ENCODE peak calls at places on chromosomes 4 and X, in six cellular contexts. T, L, S, R, H and P are unnamed samples.

GRCh38 chr4:141047228-141047884 is 85.9 kb downstream of the RNF150 start:
- DNase-seq in T (peak; percentile 67), L (peak; percentile 82), S (no peak), R (no peak), H (no peak), P (no peak)

GRCh38 chr4:177484613-177485021 is 42.4 kb upstream of the AGA start:
- DNase-seq in T (peak; percentile 94), L (peak; percentile 84), S (no peak), R (peak; percentile 95), H (no peak), P (no peak)

GRCh38 chr4:77308843-77309242 is 151.8 kb downstream of the CCNG2 start:
- DNase-seq in T (peak; percentile 44), L (peak; percentile 18), S (no peak), R (peak; percentile 38), H (no peak), P (no peak)

GRCh38 chr4:44434247-44434646 is 14.4 kb downstream of the KCTD8 start:
- DNase-seq in T (no peak), L (no peak), S (no peak), R (no peak), H (no peak), P (no peak)

GRCh38 chr4:16140520-16141249 is 56.9 kb upstream of the PROM1 start:
- DNase-seq in T (peak; percentile 93), L (peak; percentile 55), S (no peak), R (peak; percentile 95), H (peak; percentile 84), P (no peak)

GRCh38 chr4:39526810-39527295 is 386 bp downstream of the UGDH start:
- DNase-seq in T (no peak), L (no peak), S (no peak), R (no peak), H (no peak), P (no peak)

GRCh38 chr4:4921077-4921476 is 61.6 kb downstream of the MSX1 start:
- DNase-seq in T (no peak), L (no peak), S (no peak), R (no peak), H (no peak), P (no peak)

GRCh38 chr4:127634181-127634580 is 1.4 kb downstream of the INTU start:
- DNase-seq in T (peak; percentile 75), L (peak; percentile 28), S (no peak), R (no peak), H (no peak), P (no peak)

GRCh38 chrX:103847174-103847870 is 15.3 kb upstream of the RAB9B start:
- DNase-seq in T (peak; percentile 44), L (no peak), S (no peak), R (peak; percentile 84), H (no peak), P (no peak)

GRCh38 chr4:153045111-153045982 is 109.2 kb downstream of the FHDC1 start:
- DNase-seq in T (no peak), L (no peak), S (no peak), R (peak; percentile 65), H (no peak), P (no peak)

GRCh38 chr4:163484906-163485305 is 9.6 kb upstream of the TMA16 start:
- DNase-seq in T (peak; percentile 40), L (peak; percentile 14), S (no peak), R (peak; percentile 8), H (peak; percentile 39), P (peak; percentile 36)

GRCh38 chrX:104342065-104342464 is 87.3 kb upstream of the ESX1 start:
- DNase-seq in T (no peak), L (no peak), S (no peak), R (no peak), H (no peak), P (no peak)

GRCh38 chr4:87038837-87039715 is 104.3 kb downstream of the AFF1 start:
- DNase-seq in T (peak; percentile 92), L (peak; percentile 50), S (no peak), R (peak; percentile 89), H (peak; percentile 43), P (no peak)

GRCh38 chr4:98468744-98469143 is 189.7 kb downstream of the TSPAN5 start:
- DNase-seq in T (peak; percentile 63), L (no peak), S (no peak), R (no peak), H (no peak), P (no peak)

GRCh38 chr4:151013944-151014343 is 1.1 kb downstream of the LRBA start:
- DNase-seq in T (no peak), L (no peak), S (no peak), R (no peak), H (no peak), P (no peak)

GRCh38 chr4:139223682-139224317 is 46.8 kb upstream of the ELF2 start:
- DNase-seq in T (peak; percentile 52), L (peak; percentile 77), S (peak; percentile 68), R (peak; percentile 77), H (no peak), P (no peak)

GRCh38 chr4:43047044-43047443 is 154.5 kb downstream of the GRXCR1 start:
- DNase-seq in T (no peak), L (no peak), S (no peak), R (no peak), H (no peak), P (no peak)

GRCh38 chrX:41482153-41482850 is 35.2 kb downstream of the NYX start:
- DNase-seq in T (peak; percentile 17), L (no peak), S (no peak), R (no peak), H (no peak), P (no peak)

GRCh38 chrX:41480508-41481260 is 33.5 kb downstream of the NYX start:
- DNase-seq in T (no peak), L (no peak), S (no peak), R (no peak), H (no peak), P (no peak)

GRCh38 chrX:41478397-41478911 is 31.3 kb downstream of the NYX start:
- DNase-seq in T (no peak), L (no peak), S (no peak), R (no peak), H (no peak), P (no peak)

GRCh38 chrX:41475611-41476241 is 28.6 kb downstream of the NYX start:
- DNase-seq in T (no peak), L (no peak), S (no peak), R (no peak), H (no peak), P (no peak)

GRCh38 chrX:41481264-41482109 is 34.3 kb downstream of the NYX start:
- DNase-seq in T (peak; percentile 4), L (no peak), S (no peak), R (no peak), H (no peak), P (no peak)
- TF ChIP-seq CTCF in T (peak; percentile 45), L (peak; percentile 31), S (no peak), R (peak; percentile 64), H (no peak), P (no peak)

GRCh38 chr4:37976513-37976912 is 16.3 kb downstream of the PTTG2 start:
- DNase-seq in T (peak; percentile 5), L (no peak), S (no peak), R (peak; percentile 27), H (no peak), P (no peak)

GRCh38 chr4:37977471-37978452 is 17.6 kb downstream of the PTTG2 start:
- DNase-seq in T (peak; percentile 69), L (peak; percentile 67), S (peak; percentile 88), R (peak; percentile 40), H (peak; percentile 84), P (no peak)

GRCh38 chr4:37978509-37978908 is 18.3 kb downstream of the PTTG2 start:
- DNase-seq in T (no peak), L (no peak), S (no peak), R (no peak), H (no peak), P (no peak)

GRCh38 chr4:37973481-37973880 is 13.3 kb downstream of the PTTG2 start:
- DNase-seq in T (no peak), L (no peak), S (no peak), R (no peak), H (no peak), P (no peak)

GRCh38 chr4:37976991-37977470 is 16.8 kb downstream of the PTTG2 start:
- DNase-seq in T (peak; percentile 62), L (peak; percentile 71), S (peak; percentile 94), R (peak; percentile 46), H (peak; percentile 85), P (peak; percentile 48)
- TF ChIP-seq CTCF in T (no peak), L (no peak), S (no peak), R (no peak), H (no peak), P (no peak)

DNA sequence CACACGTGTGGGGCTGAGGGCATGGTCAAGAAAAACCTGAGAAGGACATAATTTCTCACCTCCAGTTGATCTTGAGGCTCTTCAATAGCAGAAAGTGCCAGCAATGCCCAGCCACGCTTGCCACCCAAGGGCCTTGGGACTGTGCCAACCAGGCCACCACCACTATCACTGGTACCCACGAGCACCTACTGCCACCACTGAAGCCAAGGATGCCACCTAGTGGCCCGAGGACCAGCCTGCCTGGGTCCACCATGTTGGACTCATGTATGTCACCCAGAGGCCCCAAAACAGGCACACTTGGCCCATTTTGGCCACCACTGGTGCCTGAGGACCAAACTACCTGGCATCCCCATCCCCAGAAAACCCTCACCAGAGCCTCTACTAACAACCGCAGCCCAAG is 191.8 kb downstream of the ADAM29 start:
- DNase-seq in T (no peak), L (no peak), S (no peak), R (no peak), H (no peak), P (no peak)
- TF ChIP-seq CTCF in T (no peak), L (no peak), S (no peak), R (no peak), H (no peak), P (no peak)

GRCh38 chrX:151729056-151729725 is 5.4 kb upstream of the CNGA2 start:
- DNase-seq in T (no peak), L (no peak), S (no peak), R (no peak), H (no peak), P (no peak)
- TF ChIP-seq CTCF in T (no peak), L (no peak), S (no peak), R (no peak), H (no peak), P (no peak)

DNA sequence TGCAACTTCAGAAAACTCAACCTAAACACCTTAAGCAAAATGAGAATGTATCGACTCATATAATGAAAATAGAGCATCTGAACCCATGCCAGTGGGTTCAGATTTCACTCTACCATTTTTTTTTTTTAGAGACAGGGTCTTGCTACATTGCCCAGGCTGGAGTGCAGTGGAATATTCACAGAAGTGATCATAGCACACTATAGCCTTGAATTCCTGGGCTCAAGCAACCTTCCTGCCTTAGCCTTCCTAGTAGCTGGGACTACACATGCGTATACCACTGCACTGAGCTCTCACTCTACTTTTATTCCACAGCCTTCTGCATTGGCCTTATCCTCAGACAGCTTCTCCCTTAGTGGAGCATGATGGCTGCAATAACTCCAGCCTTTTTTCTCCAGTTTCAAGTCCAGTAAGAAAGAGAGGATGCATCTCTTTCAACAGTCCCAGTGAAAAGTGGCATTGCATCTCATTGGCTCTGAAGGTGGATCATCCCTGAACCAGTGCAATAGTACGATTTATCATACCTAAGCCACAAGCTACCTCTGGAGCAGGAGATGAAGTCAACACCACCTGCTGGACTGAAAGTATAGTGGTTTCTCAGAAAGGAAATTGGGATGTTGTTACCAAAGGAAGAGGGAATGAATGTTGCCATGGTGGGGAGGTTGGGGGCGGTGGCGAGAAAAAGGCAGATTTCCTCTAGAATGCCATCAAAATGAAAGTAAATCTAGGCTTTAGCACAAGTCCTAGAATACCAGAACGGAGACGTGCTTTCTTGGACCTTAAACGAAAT is 2.0 kb upstream of the SOD3 start:
- DNase-seq in T (no peak), L (no peak), S (no peak), R (peak; percentile 55), H (no peak), P (no peak)
- TF ChIP-seq CTCF in T (peak; percentile 46), L (peak; percentile 31), S (no peak), R (peak; percentile 73), H (peak; percentile 52), P (no peak)